ENCODE peak calls at places on chromosomes 3 and 15, in seven cellular contexts. One of them, this sample, is unnamed.

GRCh38 chr3:71599416-71599815 is 15.9 kb upstream of the FOXP1 start:
- DNase-seq in mammary epithelial cell: no peak
- DNase-seq in NCI-H774: no peak
- DNase-seq in AG08395: peak
- DNase-seq in HTR-8/SVneo: no peak
- DNase-seq in stimulated activated naive CD8-positive, alpha-beta T cell treated with anti-CD3 and anti-CD28 coated beads, Interleukin-15, Interleukin-2, amounts not matched to agents 100 U/mL and 50 U/mL, for 24 hours: no peak
- DNase-seq in SHP77: no peak
- DNase-seq in this sample: no peak

GRCh38 chr15:73983211-73983727 is 8.8 kb downstream of the STOML1 start:
- DNase-seq in mammary epithelial cell: peak
- DNase-seq in NCI-H774: no peak
- DNase-seq in AG08395: peak
- DNase-seq in HTR-8/SVneo: no peak
- DNase-seq in stimulated activated naive CD8-positive, alpha-beta T cell treated with anti-CD3 and anti-CD28 coated beads, Interleukin-15, Interleukin-2, amounts not matched to agents 100 U/mL and 50 U/mL, for 24 hours: no peak
- DNase-seq in SHP77: no peak
- DNase-seq in this sample: no peak

GRCh38 chr3:195756935-195757302 is 36.1 kb downstream of the MUC20 start:
- DNase-seq in mammary epithelial cell: peak
- DNase-seq in NCI-H774: no peak
- DNase-seq in AG08395: no peak
- DNase-seq in HTR-8/SVneo: no peak
- DNase-seq in stimulated activated naive CD8-positive, alpha-beta T cell treated with anti-CD3 and anti-CD28 coated beads, Interleukin-15, Interleukin-2, amounts not matched to agents 100 U/mL and 50 U/mL, for 24 hours: no peak
- DNase-seq in SHP77: no peak
- DNase-seq in this sample: no peak

GRCh38 chr15:101844916-101845315 is 32.9 kb downstream of the OR4F15 start:
- DNase-seq in mammary epithelial cell: no peak
- DNase-seq in NCI-H774: no peak
- DNase-seq in AG08395: no peak
- DNase-seq in HTR-8/SVneo: no peak
- DNase-seq in stimulated activated naive CD8-positive, alpha-beta T cell treated with anti-CD3 and anti-CD28 coated beads, Interleukin-15, Interleukin-2, amounts not matched to agents 100 U/mL and 50 U/mL, for 24 hours: no peak
- DNase-seq in SHP77: no peak
- DNase-seq in this sample: no peak

GRCh38 chr15:39904115-39904514 is 16.0 kb downstream of the GPR176 start:
- DNase-seq in mammary epithelial cell: no peak
- DNase-seq in NCI-H774: no peak
- DNase-seq in AG08395: no peak
- DNase-seq in HTR-8/SVneo: no peak
- DNase-seq in stimulated activated naive CD8-positive, alpha-beta T cell treated with anti-CD3 and anti-CD28 coated beads, Interleukin-15, Interleukin-2, amounts not matched to agents 100 U/mL and 50 U/mL, for 24 hours: no peak
- DNase-seq in SHP77: no peak
- DNase-seq in this sample: no peak

GRCh38 chr3:155753038-155753647 is 8.3 kb upstream of the PLCH1 start:
- DNase-seq in mammary epithelial cell: no peak
- DNase-seq in NCI-H774: no peak
- DNase-seq in AG08395: no peak
- DNase-seq in HTR-8/SVneo: peak
- DNase-seq in stimulated activated naive CD8-positive, alpha-beta T cell treated with anti-CD3 and anti-CD28 coated beads, Interleukin-15, Interleukin-2, amounts not matched to agents 100 U/mL and 50 U/mL, for 24 hours: no peak
- DNase-seq in SHP77: no peak
- DNase-seq in this sample: no peak

GRCh38 chr15:66145242-66146182 is 108.0 kb downstream of the MEGF11 start:
- DNase-seq in mammary epithelial cell: no peak
- DNase-seq in NCI-H774: peak
- DNase-seq in AG08395: no peak
- DNase-seq in HTR-8/SVneo: no peak
- DNase-seq in stimulated activated naive CD8-positive, alpha-beta T cell treated with anti-CD3 and anti-CD28 coated beads, Interleukin-15, Interleukin-2, amounts not matched to agents 100 U/mL and 50 U/mL, for 24 hours: no peak
- DNase-seq in SHP77: peak
- DNase-seq in this sample: no peak

GRCh38 chr15:47513496-47513895 is 203.8 kb upstream of the SEMA6D start:
- DNase-seq in mammary epithelial cell: no peak
- DNase-seq in NCI-H774: no peak
- DNase-seq in AG08395: no peak
- DNase-seq in HTR-8/SVneo: no peak
- DNase-seq in stimulated activated naive CD8-positive, alpha-beta T cell treated with anti-CD3 and anti-CD28 coated beads, Interleukin-15, Interleukin-2, amounts not matched to agents 100 U/mL and 50 U/mL, for 24 hours: no peak
- DNase-seq in SHP77: no peak
- DNase-seq in this sample: no peak

GRCh38 chr3:111548060-111548459 is 6.1 kb downstream of the CD96 start:
- DNase-seq in mammary epithelial cell: no peak
- DNase-seq in NCI-H774: no peak
- DNase-seq in AG08395: no peak
- DNase-seq in HTR-8/SVneo: no peak
- DNase-seq in stimulated activated naive CD8-positive, alpha-beta T cell treated with anti-CD3 and anti-CD28 coated beads, Interleukin-15, Interleukin-2, amounts not matched to agents 100 U/mL and 50 U/mL, for 24 hours: no peak
- DNase-seq in SHP77: no peak
- DNase-seq in this sample: no peak

GRCh38 chr3:12638105-12638504 is 25.8 kb downstream of the RAF1 start:
- DNase-seq in mammary epithelial cell: no peak
- DNase-seq in NCI-H774: no peak
- DNase-seq in AG08395: no peak
- DNase-seq in HTR-8/SVneo: no peak
- DNase-seq in stimulated activated naive CD8-positive, alpha-beta T cell treated with anti-CD3 and anti-CD28 coated beads, Interleukin-15, Interleukin-2, amounts not matched to agents 100 U/mL and 50 U/mL, for 24 hours: no peak
- DNase-seq in SHP77: no peak
- DNase-seq in this sample: no peak

GRCh38 chr3:48881006-48881405 is 17.7 kb downstream of the SLC25A20 start:
- DNase-seq in mammary epithelial cell: no peak
- DNase-seq in NCI-H774: no peak
- DNase-seq in AG08395: no peak
- DNase-seq in HTR-8/SVneo: no peak
- DNase-seq in stimulated activated naive CD8-positive, alpha-beta T cell treated with anti-CD3 and anti-CD28 coated beads, Interleukin-15, Interleukin-2, amounts not matched to agents 100 U/mL and 50 U/mL, for 24 hours: no peak
- DNase-seq in SHP77: no peak
- DNase-seq in this sample: no peak

GRCh38 chr3:139285691-139286090 is 58.1 kb upstream of the MRPS22 start:
- DNase-seq in mammary epithelial cell: no peak
- DNase-seq in NCI-H774: no peak
- DNase-seq in AG08395: no peak
- DNase-seq in HTR-8/SVneo: no peak
- DNase-seq in stimulated activated naive CD8-positive, alpha-beta T cell treated with anti-CD3 and anti-CD28 coated beads, Interleukin-15, Interleukin-2, amounts not matched to agents 100 U/mL and 50 U/mL, for 24 hours: no peak
- DNase-seq in SHP77: no peak
- DNase-seq in this sample: no peak

GRCh38 chr15:60760646-60761504 is 281.9 kb upstream of the ICE2 start:
- DNase-seq in mammary epithelial cell: peak
- DNase-seq in NCI-H774: no peak
- DNase-seq in AG08395: peak
- DNase-seq in HTR-8/SVneo: no peak
- DNase-seq in stimulated activated naive CD8-positive, alpha-beta T cell treated with anti-CD3 and anti-CD28 coated beads, Interleukin-15, Interleukin-2, amounts not matched to agents 100 U/mL and 50 U/mL, for 24 hours: peak
- DNase-seq in SHP77: no peak
- DNase-seq in this sample: peak

GRCh38 chr15:68334661-68335124 is 57.1 kb downstream of the FEM1B start:
- DNase-seq in mammary epithelial cell: no peak
- DNase-seq in NCI-H774: no peak
- DNase-seq in AG08395: peak
- DNase-seq in HTR-8/SVneo: peak
- DNase-seq in stimulated activated naive CD8-positive, alpha-beta T cell treated with anti-CD3 and anti-CD28 coated beads, Interleukin-15, Interleukin-2, amounts not matched to agents 100 U/mL and 50 U/mL, for 24 hours: no peak
- DNase-seq in SHP77: no peak
- DNase-seq in this sample: no peak

GRCh38 chr3:53464424-53464823 is 30.0 kb upstream of the CACNA1D start:
- DNase-seq in mammary epithelial cell: peak
- DNase-seq in NCI-H774: no peak
- DNase-seq in AG08395: no peak
- DNase-seq in HTR-8/SVneo: no peak
- DNase-seq in stimulated activated naive CD8-positive, alpha-beta T cell treated with anti-CD3 and anti-CD28 coated beads, Interleukin-15, Interleukin-2, amounts not matched to agents 100 U/mL and 50 U/mL, for 24 hours: no peak
- DNase-seq in SHP77: no peak
- DNase-seq in this sample: no peak

GRCh38 chr3:96996009-96996408 is 181.6 kb downstream of the EPHA6 start:
- DNase-seq in mammary epithelial cell: no peak
- DNase-seq in NCI-H774: no peak
- DNase-seq in AG08395: no peak
- DNase-seq in HTR-8/SVneo: no peak
- DNase-seq in stimulated activated naive CD8-positive, alpha-beta T cell treated with anti-CD3 and anti-CD28 coated beads, Interleukin-15, Interleukin-2, amounts not matched to agents 100 U/mL and 50 U/mL, for 24 hours: no peak
- DNase-seq in SHP77: no peak
- DNase-seq in this sample: no peak

GRCh38 chr3:194852836-194853508 is 167.3 kb downstream of the FAM43A start:
- DNase-seq in mammary epithelial cell: no peak
- DNase-seq in NCI-H774: peak
- DNase-seq in AG08395: no peak
- DNase-seq in HTR-8/SVneo: no peak
- DNase-seq in stimulated activated naive CD8-positive, alpha-beta T cell treated with anti-CD3 and anti-CD28 coated beads, Interleukin-15, Interleukin-2, amounts not matched to agents 100 U/mL and 50 U/mL, for 24 hours: no peak
- DNase-seq in SHP77: no peak
- DNase-seq in this sample: no peak

GRCh38 chr15:35751421-35752133 is 205.6 kb upstream of the DPH6 start:
- DNase-seq in mammary epithelial cell: peak
- DNase-seq in NCI-H774: peak
- DNase-seq in AG08395: peak
- DNase-seq in HTR-8/SVneo: peak
- DNase-seq in stimulated activated naive CD8-positive, alpha-beta T cell treated with anti-CD3 and anti-CD28 coated beads, Interleukin-15, Interleukin-2, amounts not matched to agents 100 U/mL and 50 U/mL, for 24 hours: peak
- DNase-seq in SHP77: peak
- DNase-seq in this sample: peak

GRCh38 chr3:156518726-156519125 is 36.2 kb downstream of the SSR3 start:
- DNase-seq in mammary epithelial cell: peak
- DNase-seq in NCI-H774: no peak
- DNase-seq in AG08395: no peak
- DNase-seq in HTR-8/SVneo: no peak
- DNase-seq in stimulated activated naive CD8-positive, alpha-beta T cell treated with anti-CD3 and anti-CD28 coated beads, Interleukin-15, Interleukin-2, amounts not matched to agents 100 U/mL and 50 U/mL, for 24 hours: no peak
- DNase-seq in SHP77: no peak
- DNase-seq in this sample: no peak

GRCh38 chr15:78072080-78072892 is 5.2 kb downstream of the TBC1D2B start:
- DNase-seq in mammary epithelial cell: no peak
- DNase-seq in NCI-H774: no peak
- DNase-seq in AG08395: peak
- DNase-seq in HTR-8/SVneo: no peak
- DNase-seq in stimulated activated naive CD8-positive, alpha-beta T cell treated with anti-CD3 and anti-CD28 coated beads, Interleukin-15, Interleukin-2, amounts not matched to agents 100 U/mL and 50 U/mL, for 24 hours: no peak
- DNase-seq in SHP77: no peak
- DNase-seq in this sample: no peak

GRCh38 chr3:49279376-49279775 is 2.3 kb upstream of the C3orf62 start:
- DNase-seq in mammary epithelial cell: peak
- DNase-seq in NCI-H774: no peak
- DNase-seq in AG08395: peak
- DNase-seq in HTR-8/SVneo: no peak
- DNase-seq in stimulated activated naive CD8-positive, alpha-beta T cell treated with anti-CD3 and anti-CD28 coated beads, Interleukin-15, Interleukin-2, amounts not matched to agents 100 U/mL and 50 U/mL, for 24 hours: no peak
- DNase-seq in SHP77: no peak
- DNase-seq in this sample: no peak

GRCh38 chr3:55376753-55377347 is 110.3 kb downstream of the WNT5A start:
- DNase-seq in mammary epithelial cell: no peak
- DNase-seq in NCI-H774: no peak
- DNase-seq in AG08395: peak
- DNase-seq in HTR-8/SVneo: no peak
- DNase-seq in stimulated activated naive CD8-positive, alpha-beta T cell treated with anti-CD3 and anti-CD28 coated beads, Interleukin-15, Interleukin-2, amounts not matched to agents 100 U/mL and 50 U/mL, for 24 hours: no peak
- DNase-seq in SHP77: no peak
- DNase-seq in this sample: no peak

GRCh38 chr3:50267280-50267913 is 1.6 kb upstream of the SEMA3B start:
- DNase-seq in mammary epithelial cell: no peak
- DNase-seq in NCI-H774: no peak
- DNase-seq in AG08395: peak
- DNase-seq in HTR-8/SVneo: no peak
- DNase-seq in stimulated activated naive CD8-positive, alpha-beta T cell treated with anti-CD3 and anti-CD28 coated beads, Interleukin-15, Interleukin-2, amounts not matched to agents 100 U/mL and 50 U/mL, for 24 hours: no peak
- DNase-seq in SHP77: no peak
- DNase-seq in this sample: no peak

GRCh38 chr15:28269097-28269496 is 52.9 kb downstream of the HERC2 start:
- DNase-seq in mammary epithelial cell: no peak
- DNase-seq in NCI-H774: no peak
- DNase-seq in AG08395: no peak
- DNase-seq in HTR-8/SVneo: no peak
- DNase-seq in stimulated activated naive CD8-positive, alpha-beta T cell treated with anti-CD3 and anti-CD28 coated beads, Interleukin-15, Interleukin-2, amounts not matched to agents 100 U/mL and 50 U/mL, for 24 hours: no peak
- DNase-seq in SHP77: no peak
- DNase-seq in this sample: no peak

GRCh38 chr3:126913524-126913923 is 69.4 kb upstream of the PLXNA1 start:
- DNase-seq in mammary epithelial cell: peak
- DNase-seq in NCI-H774: no peak
- DNase-seq in AG08395: no peak
- DNase-seq in HTR-8/SVneo: no peak
- DNase-seq in stimulated activated naive CD8-positive, alpha-beta T cell treated with anti-CD3 and anti-CD28 coated beads, Interleukin-15, Interleukin-2, amounts not matched to agents 100 U/mL and 50 U/mL, for 24 hours: peak
- DNase-seq in SHP77: no peak
- DNase-seq in this sample: peak

GRCh38 chr3:168165390-168166269 is 69.9 kb upstream of the GOLIM4 start:
- DNase-seq in mammary epithelial cell: peak
- DNase-seq in NCI-H774: peak
- DNase-seq in AG08395: peak
- DNase-seq in HTR-8/SVneo: peak
- DNase-seq in stimulated activated naive CD8-positive, alpha-beta T cell treated with anti-CD3 and anti-CD28 coated beads, Interleukin-15, Interleukin-2, amounts not matched to agents 100 U/mL and 50 U/mL, for 24 hours: peak
- DNase-seq in SHP77: peak
- DNase-seq in this sample: peak

GRCh38 chr3:158159714-158160113 is 49.8 kb downstream of the RSRC1 start:
- DNase-seq in mammary epithelial cell: no peak
- DNase-seq in NCI-H774: no peak
- DNase-seq in AG08395: no peak
- DNase-seq in HTR-8/SVneo: no peak
- DNase-seq in stimulated activated naive CD8-positive, alpha-beta T cell treated with anti-CD3 and anti-CD28 coated beads, Interleukin-15, Interleukin-2, amounts not matched to agents 100 U/mL and 50 U/mL, for 24 hours: no peak
- DNase-seq in SHP77: no peak
- DNase-seq in this sample: no peak

GRCh38 chr3:39264053-39264452 is 15.8 kb downstream of the CX3CR1 start:
- DNase-seq in mammary epithelial cell: no peak
- DNase-seq in NCI-H774: no peak
- DNase-seq in AG08395: no peak
- DNase-seq in HTR-8/SVneo: no peak
- DNase-seq in stimulated activated naive CD8-positive, alpha-beta T cell treated with anti-CD3 and anti-CD28 coated beads, Interleukin-15, Interleukin-2, amounts not matched to agents 100 U/mL and 50 U/mL, for 24 hours: no peak
- DNase-seq in SHP77: no peak
- DNase-seq in this sample: no peak

GRCh38 chr15:77507151-77507847 is 86.6 kb downstream of the HMG20A start:
- DNase-seq in mammary epithelial cell: peak
- DNase-seq in NCI-H774: no peak
- DNase-seq in AG08395: no peak
- DNase-seq in HTR-8/SVneo: no peak
- DNase-seq in stimulated activated naive CD8-positive, alpha-beta T cell treated with anti-CD3 and anti-CD28 coated beads, Interleukin-15, Interleukin-2, amounts not matched to agents 100 U/mL and 50 U/mL, for 24 hours: no peak
- DNase-seq in SHP77: no peak
- DNase-seq in this sample: no peak

GRCh38 chr3:124584245-124584551 is 146.1 kb upstream of the UMPS start:
- DNase-seq in mammary epithelial cell: no peak
- DNase-seq in NCI-H774: no peak
- DNase-seq in AG08395: no peak
- DNase-seq in HTR-8/SVneo: no peak
- DNase-seq in stimulated activated naive CD8-positive, alpha-beta T cell treated with anti-CD3 and anti-CD28 coated beads, Interleukin-15, Interleukin-2, amounts not matched to agents 100 U/mL and 50 U/mL, for 24 hours: no peak
- DNase-seq in SHP77: no peak
- DNase-seq in this sample: peak

GRCh38 chr3:5239602-5240001 is 52.1 kb downstream of the EDEM1 start:
- DNase-seq in mammary epithelial cell: peak
- DNase-seq in NCI-H774: no peak
- DNase-seq in AG08395: no peak
- DNase-seq in HTR-8/SVneo: no peak
- DNase-seq in stimulated activated naive CD8-positive, alpha-beta T cell treated with anti-CD3 and anti-CD28 coated beads, Interleukin-15, Interleukin-2, amounts not matched to agents 100 U/mL and 50 U/mL, for 24 hours: no peak
- DNase-seq in SHP77: no peak
- DNase-seq in this sample: no peak

GRCh38 chr15:76333309-76333708 is 3.3 kb upstream of the ISL2 start:
- DNase-seq in mammary epithelial cell: no peak
- DNase-seq in NCI-H774: no peak
- DNase-seq in AG08395: no peak
- DNase-seq in HTR-8/SVneo: no peak
- DNase-seq in stimulated activated naive CD8-positive, alpha-beta T cell treated with anti-CD3 and anti-CD28 coated beads, Interleukin-15, Interleukin-2, amounts not matched to agents 100 U/mL and 50 U/mL, for 24 hours: no peak
- DNase-seq in SHP77: no peak
- DNase-seq in this sample: no peak

GRCh38 chr3:31268868-31269267 is 263.9 kb upstream of the STT3B start:
- DNase-seq in mammary epithelial cell: no peak
- DNase-seq in NCI-H774: no peak
- DNase-seq in AG08395: no peak
- DNase-seq in HTR-8/SVneo: no peak
- DNase-seq in stimulated activated naive CD8-positive, alpha-beta T cell treated with anti-CD3 and anti-CD28 coated beads, Interleukin-15, Interleukin-2, amounts not matched to agents 100 U/mL and 50 U/mL, for 24 hours: no peak
- DNase-seq in SHP77: no peak
- DNase-seq in this sample: peak

GRCh38 chr3:126167550-126167949 is 12.8 kb downstream of the ALDH1L1 start:
- DNase-seq in mammary epithelial cell: no peak
- DNase-seq in NCI-H774: no peak
- DNase-seq in AG08395: no peak
- DNase-seq in HTR-8/SVneo: no peak
- DNase-seq in stimulated activated naive CD8-positive, alpha-beta T cell treated with anti-CD3 and anti-CD28 coated beads, Interleukin-15, Interleukin-2, amounts not matched to agents 100 U/mL and 50 U/mL, for 24 hours: no peak
- DNase-seq in SHP77: no peak
- DNase-seq in this sample: no peak

GRCh38 chr3:115980709-115981108 is 357.4 kb downstream of the GAP43 start:
- DNase-seq in mammary epithelial cell: no peak
- DNase-seq in NCI-H774: no peak
- DNase-seq in AG08395: no peak
- DNase-seq in HTR-8/SVneo: no peak
- DNase-seq in stimulated activated naive CD8-positive, alpha-beta T cell treated with anti-CD3 and anti-CD28 coated beads, Interleukin-15, Interleukin-2, amounts not matched to agents 100 U/mL and 50 U/mL, for 24 hours: no peak
- DNase-seq in SHP77: no peak
- DNase-seq in this sample: no peak

GRCh38 chr15:61835476-61836106 is 224.7 kb downstream of the VPS13C start:
- DNase-seq in mammary epithelial cell: peak
- DNase-seq in NCI-H774: peak
- DNase-seq in AG08395: peak
- DNase-seq in HTR-8/SVneo: peak
- DNase-seq in stimulated activated naive CD8-positive, alpha-beta T cell treated with anti-CD3 and anti-CD28 coated beads, Interleukin-15, Interleukin-2, amounts not matched to agents 100 U/mL and 50 U/mL, for 24 hours: peak
- DNase-seq in SHP77: peak
- DNase-seq in this sample: peak

GRCh38 chr3:11556851-11557644 is 86.7 kb downstream of the VGLL4 start:
- DNase-seq in mammary epithelial cell: no peak
- DNase-seq in NCI-H774: no peak
- DNase-seq in AG08395: peak
- DNase-seq in HTR-8/SVneo: no peak
- DNase-seq in stimulated activated naive CD8-positive, alpha-beta T cell treated with anti-CD3 and anti-CD28 coated beads, Interleukin-15, Interleukin-2, amounts not matched to agents 100 U/mL and 50 U/mL, for 24 hours: no peak
- DNase-seq in SHP77: no peak
- DNase-seq in this sample: no peak

GRCh38 chr3:146502887-146503458 is 33.6 kb upstream of the PLSCR2 start:
- DNase-seq in mammary epithelial cell: peak
- DNase-seq in NCI-H774: no peak
- DNase-seq in AG08395: no peak
- DNase-seq in HTR-8/SVneo: no peak
- DNase-seq in stimulated activated naive CD8-positive, alpha-beta T cell treated with anti-CD3 and anti-CD28 coated beads, Interleukin-15, Interleukin-2, amounts not matched to agents 100 U/mL and 50 U/mL, for 24 hours: no peak
- DNase-seq in SHP77: no peak
- DNase-seq in this sample: no peak